ENCODE peak calls at places on chromosomes 12 and 14, in five cellular contexts. One of them, this sample, is unnamed.

GRCh38 chr12:69330475-69331473 is 17.4 kb upstream of the LYZ start:
- DNase-seq in PC-9: no peak
- DNase-seq in MM.1S: peak; percentile 54
- DNase-seq in right lobe of liver: peak; percentile 71
- DNase-seq in brain microvascular endothelial cell: no peak
- DNase-seq in this sample: peak; percentile 32

GRCh38 chr14:92266216-92266615 is 56.7 kb upstream of the SLC24A4 start:
- DNase-seq in brain microvascular endothelial cell: no peak
- DNase-seq in MM.1S: no peak
- DNase-seq in right lobe of liver: no peak
- DNase-seq in PC-9: no peak
- DNase-seq in this sample: no peak

GRCh38 chr12:46389130-46389616 is 16.6 kb upstream of the SLC38A2 start:
- DNase-seq in PC-9: no peak
- DNase-seq in right lobe of liver: no peak
- DNase-seq in brain microvascular endothelial cell: peak; percentile 81
- DNase-seq in MM.1S: no peak
- DNase-seq in this sample: no peak

GRCh38 chr12:16299403-16299802 is 21.9 kb upstream of the SLC15A5 start:
- DNase-seq in right lobe of liver: no peak
- DNase-seq in MM.1S: no peak
- DNase-seq in brain microvascular endothelial cell: no peak
- DNase-seq in PC-9: no peak
- DNase-seq in this sample: no peak

GRCh38 chr14:65223636-65224035 is 121.3 kb upstream of the MAX start:
- DNase-seq in MM.1S: no peak
- DNase-seq in brain microvascular endothelial cell: no peak
- DNase-seq in right lobe of liver: no peak
- DNase-seq in PC-9: peak; percentile 32
- DNase-seq in this sample: no peak

GRCh38 chr12:32568241-32568640 is 110.9 kb upstream of the DNM1L start:
- DNase-seq in PC-9: peak; percentile 89
- DNase-seq in brain microvascular endothelial cell: peak; percentile 56
- DNase-seq in MM.1S: no peak
- DNase-seq in right lobe of liver: no peak
- DNase-seq in this sample: no peak

GRCh38 chr12:47757840-47758583 is 668 bp downstream of the RAPGEF3 start:
- DNase-seq in MM.1S: no peak
- DNase-seq in PC-9: no peak
- DNase-seq in right lobe of liver: no peak
- DNase-seq in brain microvascular endothelial cell: no peak
- DNase-seq in this sample: no peak

GRCh38 chr12:54431911-54432814 is 13.1 kb upstream of the ITGA5 start:
- DNase-seq in brain microvascular endothelial cell: no peak
- DNase-seq in MM.1S: no peak
- DNase-seq in PC-9: no peak
- DNase-seq in right lobe of liver: no peak
- DNase-seq in this sample: no peak

GRCh38 chr12:96811083-96811482 is 96.0 kb upstream of the NEDD1 start:
- DNase-seq in right lobe of liver: no peak
- DNase-seq in brain microvascular endothelial cell: peak; percentile 82
- DNase-seq in PC-9: peak; percentile 66
- DNase-seq in MM.1S: no peak
- DNase-seq in this sample: no peak

GRCh38 chr12:59780605-59781135 is 184.8 kb downstream of the SLC16A7 start:
- DNase-seq in right lobe of liver: no peak
- DNase-seq in brain microvascular endothelial cell: peak; percentile 25
- DNase-seq in MM.1S: peak; percentile 23
- DNase-seq in PC-9: no peak
- DNase-seq in this sample: no peak
- TF ChIP-seq CTCF in right lobe of liver: peak; percentile 37
- TF ChIP-seq CTCF in brain microvascular endothelial cell: peak; percentile 65
- TF ChIP-seq CTCF in MM.1S: peak; percentile 19
- TF ChIP-seq CTCF in PC-9: no peak
- TF ChIP-seq CTCF in this sample: peak; percentile 10

DNA sequence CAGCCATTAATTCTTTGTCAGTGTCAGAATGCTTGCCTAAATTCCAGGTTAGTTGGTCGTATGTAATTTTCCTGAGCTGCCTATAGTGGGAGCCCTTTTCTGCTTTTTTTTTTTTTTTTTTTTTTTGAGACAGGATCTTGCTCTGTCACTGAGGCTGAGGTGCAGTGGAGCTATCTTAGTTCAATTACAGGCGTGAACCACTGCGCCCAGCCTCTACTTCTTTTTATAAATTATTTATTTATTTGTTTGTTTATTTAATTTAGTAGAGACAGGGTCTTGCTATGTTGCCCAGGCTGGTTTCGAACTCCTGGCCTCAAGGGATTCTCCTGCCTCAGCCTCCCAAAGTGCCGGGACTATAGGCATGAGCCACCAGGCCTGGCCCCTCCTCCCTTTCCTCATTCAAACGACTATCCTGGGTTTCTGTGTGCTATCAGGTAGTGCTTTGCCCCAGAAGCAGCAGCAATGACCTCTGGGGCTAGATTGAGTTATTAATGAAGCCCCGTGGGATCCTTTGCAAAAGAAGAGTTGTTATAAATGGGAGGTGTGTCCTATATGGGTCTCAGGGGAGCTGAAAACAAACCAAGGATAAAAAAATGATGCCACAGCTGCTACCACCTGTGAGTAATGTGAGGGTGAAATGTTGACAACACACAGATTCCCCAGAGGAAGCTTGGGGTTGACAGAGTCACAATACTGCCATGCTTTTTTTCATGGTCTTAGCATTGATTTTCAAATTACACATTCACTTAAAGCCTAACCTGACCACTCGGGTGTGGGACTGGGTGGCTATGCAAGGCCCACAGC is 34.6 kb upstream of the NFKBIA start:
- DNase-seq in right lobe of liver: no peak
- DNase-seq in MM.1S: no peak
- DNase-seq in brain microvascular endothelial cell: no peak
- DNase-seq in PC-9: no peak
- DNase-seq in this sample: peak; percentile 25
- TF ChIP-seq CTCF in right lobe of liver: no peak
- TF ChIP-seq CTCF in MM.1S: peak; percentile 31
- TF ChIP-seq CTCF in brain microvascular endothelial cell: peak; percentile 63
- TF ChIP-seq CTCF in PC-9: peak; percentile 61
- TF ChIP-seq CTCF in this sample: peak; percentile 14

GRCh38 chr14:36520601-36521525 is 831 bp upstream of the NKX2-1 start:
- DNase-seq in brain microvascular endothelial cell: no peak
- DNase-seq in MM.1S: no peak
- DNase-seq in right lobe of liver: peak; percentile 48
- DNase-seq in PC-9: no peak
- DNase-seq in this sample: peak; percentile 56
- TF ChIP-seq CTCF in brain microvascular endothelial cell: peak; percentile 37
- TF ChIP-seq CTCF in MM.1S: no peak
- TF ChIP-seq CTCF in right lobe of liver: peak; percentile 14
- TF ChIP-seq CTCF in PC-9: no peak
- TF ChIP-seq CTCF in this sample: no peak

GRCh38 chr14:74608959-74609611 is 3.0 kb downstream of the LTBP2 start:
- DNase-seq in brain microvascular endothelial cell: peak; percentile 91
- DNase-seq in PC-9: peak; percentile 79
- DNase-seq in MM.1S: peak; percentile 51
- DNase-seq in right lobe of liver: peak; percentile 81
- DNase-seq in this sample: peak; percentile 80
- TF ChIP-seq CTCF in brain microvascular endothelial cell: peak; percentile 98
- TF ChIP-seq CTCF in PC-9: peak; percentile 100
- TF ChIP-seq CTCF in MM.1S: peak; percentile 78
- TF ChIP-seq CTCF in right lobe of liver: peak; percentile 98
- TF ChIP-seq CTCF in this sample: peak; percentile 82

DNA sequence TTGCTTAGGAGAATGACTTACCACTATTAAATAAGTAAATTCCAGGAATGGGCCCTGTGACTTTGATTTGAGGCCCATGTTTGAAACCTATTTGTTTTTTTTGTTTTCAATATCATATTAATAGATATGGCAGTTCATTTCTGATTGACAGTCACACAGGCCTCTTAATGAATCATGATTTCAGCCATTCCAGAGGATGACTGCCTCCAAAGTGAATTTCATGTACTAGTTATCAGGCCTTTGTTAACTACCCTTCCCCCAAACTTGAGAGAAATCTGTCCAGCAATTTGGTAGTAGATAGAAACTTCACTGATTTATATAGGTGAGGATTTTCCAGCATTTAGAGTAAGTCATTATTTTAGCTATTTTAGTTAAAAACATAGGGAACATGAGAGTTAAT is 25.9 kb upstream of the GALNT16 start:
- DNase-seq in right lobe of liver: no peak
- DNase-seq in PC-9: no peak
- DNase-seq in MM.1S: no peak
- DNase-seq in brain microvascular endothelial cell: no peak
- DNase-seq in this sample: no peak
- TF ChIP-seq CTCF in right lobe of liver: no peak
- TF ChIP-seq CTCF in PC-9: no peak
- TF ChIP-seq CTCF in MM.1S: no peak
- TF ChIP-seq CTCF in brain microvascular endothelial cell: no peak
- TF ChIP-seq CTCF in this sample: no peak

GRCh38 chr12:20376984-20377383 is 8.6 kb downstream of the PDE3A start:
- DNase-seq in PC-9: no peak
- DNase-seq in MM.1S: peak; percentile 27
- DNase-seq in brain microvascular endothelial cell: peak; percentile 44
- DNase-seq in right lobe of liver: no peak
- DNase-seq in this sample: no peak
- TF ChIP-seq CTCF in PC-9: peak; percentile 54
- TF ChIP-seq CTCF in MM.1S: peak; percentile 43
- TF ChIP-seq CTCF in brain microvascular endothelial cell: peak; percentile 38
- TF ChIP-seq CTCF in right lobe of liver: peak; percentile 62
- TF ChIP-seq CTCF in this sample: no peak